ENCODE peak calls at places on chromosomes 6 and 20, in nine cellular contexts. One of them, this sample, is unnamed.
A peak's percentile ranks its signal among the peaks of the same experiment; 100 is the strongest.

GRCh38 chr20:37275125-37275524 is 13.5 kb upstream of the GHRH start:
- DNase-seq in adrenal gland: no peak
- DNase-seq in stomach: no peak
- DNase-seq in HepG2: peak; percentile 56
- DNase-seq in HCT116: no peak
- DNase-seq in right lobe of liver: no peak
- DNase-seq in IMR-90: no peak
- DNase-seq in uterus: no peak
- DNase-seq in tibial nerve: no peak
- DNase-seq in this sample: no peak

GRCh38 chr20:22312744-22313346 is 271.5 kb downstream of the FOXA2 start:
- DNase-seq in adrenal gland: peak; percentile 50
- DNase-seq in stomach: peak; percentile 31
- DNase-seq in HepG2: peak; percentile 53
- DNase-seq in HCT116: peak; percentile 23
- DNase-seq in right lobe of liver: no peak
- DNase-seq in IMR-90: peak; percentile 25
- DNase-seq in uterus: no peak
- DNase-seq in tibial nerve: no peak
- DNase-seq in this sample: no peak

GRCh38 chr20:63006611-63007471 is at the start of gene BHLHE23:
- DNase-seq in adrenal gland: no peak
- DNase-seq in stomach: no peak
- DNase-seq in HepG2: no peak
- DNase-seq in HCT116: no peak
- DNase-seq in right lobe of liver: no peak
- DNase-seq in IMR-90: no peak
- DNase-seq in uterus: no peak
- DNase-seq in tibial nerve: no peak
- DNase-seq in this sample: no peak

GRCh38 chr20:25859649-25860530 is 163.2 kb upstream of the ZNF337 start:
- DNase-seq in adrenal gland: peak; percentile 72
- DNase-seq in stomach: peak; percentile 75
- DNase-seq in HepG2: peak; percentile 65
- DNase-seq in HCT116: no peak
- DNase-seq in right lobe of liver: peak; percentile 74
- DNase-seq in IMR-90: no peak
- DNase-seq in uterus: peak; percentile 63
- DNase-seq in tibial nerve: no peak
- DNase-seq in this sample: peak; percentile 84

GRCh38 chr6:133774356-133774755 is 114.6 kb upstream of the TCF21 start:
- DNase-seq in adrenal gland: no peak
- DNase-seq in stomach: no peak
- DNase-seq in HepG2: no peak
- DNase-seq in HCT116: no peak
- DNase-seq in right lobe of liver: no peak
- DNase-seq in IMR-90: peak; percentile 75
- DNase-seq in uterus: no peak
- DNase-seq in tibial nerve: no peak
- DNase-seq in this sample: no peak

GRCh38 chr6:155333414-155333813 is 19.1 kb upstream of the TFB1M start:
- DNase-seq in adrenal gland: no peak
- DNase-seq in stomach: no peak
- DNase-seq in HepG2: no peak
- DNase-seq in HCT116: no peak
- DNase-seq in right lobe of liver: no peak
- DNase-seq in IMR-90: no peak
- DNase-seq in uterus: no peak
- DNase-seq in tibial nerve: no peak
- DNase-seq in this sample: no peak

GRCh38 chr6:136889271-136890193 is 32.6 kb upstream of the SLC35D3 start:
- DNase-seq in adrenal gland: no peak
- DNase-seq in stomach: no peak
- DNase-seq in HepG2: peak; percentile 25
- DNase-seq in HCT116: no peak
- DNase-seq in right lobe of liver: no peak
- DNase-seq in IMR-90: no peak
- DNase-seq in uterus: no peak
- DNase-seq in tibial nerve: no peak
- DNase-seq in this sample: no peak

GRCh38 chr6:145699462-145699861 is 35.9 kb downstream of the EPM2A start:
- DNase-seq in adrenal gland: no peak
- DNase-seq in stomach: no peak
- DNase-seq in HepG2: no peak
- DNase-seq in HCT116: no peak
- DNase-seq in right lobe of liver: no peak
- DNase-seq in IMR-90: peak; percentile 82
- DNase-seq in uterus: no peak
- DNase-seq in tibial nerve: no peak
- DNase-seq in this sample: no peak

GRCh38 chr6:146146836-146147235 is 118.0 kb downstream of the GRM1 start:
- DNase-seq in adrenal gland: no peak
- DNase-seq in stomach: no peak
- DNase-seq in HepG2: no peak
- DNase-seq in HCT116: no peak
- DNase-seq in right lobe of liver: no peak
- DNase-seq in IMR-90: no peak
- DNase-seq in uterus: no peak
- DNase-seq in tibial nerve: no peak
- DNase-seq in this sample: no peak

GRCh38 chr6:15352229-15352628 is 106.4 kb downstream of the JARID2 start:
- DNase-seq in adrenal gland: no peak
- DNase-seq in stomach: no peak
- DNase-seq in HepG2: no peak
- DNase-seq in HCT116: no peak
- DNase-seq in right lobe of liver: no peak
- DNase-seq in IMR-90: no peak
- DNase-seq in uterus: no peak
- DNase-seq in tibial nerve: no peak
- DNase-seq in this sample: no peak

GRCh38 chr20:7841967-7842301 is 98.3 kb downstream of the HAO1 start:
- DNase-seq in adrenal gland: no peak
- DNase-seq in stomach: no peak
- DNase-seq in HepG2: no peak
- DNase-seq in HCT116: no peak
- DNase-seq in right lobe of liver: no peak
- DNase-seq in IMR-90: peak; percentile 83
- DNase-seq in uterus: peak; percentile 49
- DNase-seq in tibial nerve: no peak
- DNase-seq in this sample: peak; percentile 68

GRCh38 chr20:35648836-35649235 is 15.9 kb downstream of the CPNE1 start:
- DNase-seq in adrenal gland: no peak
- DNase-seq in stomach: peak; percentile 38
- DNase-seq in HepG2: no peak
- DNase-seq in HCT116: no peak
- DNase-seq in right lobe of liver: no peak
- DNase-seq in IMR-90: peak; percentile 20
- DNase-seq in uterus: no peak
- DNase-seq in tibial nerve: no peak
- DNase-seq in this sample: no peak

GRCh38 chr6:91600561-91600960 is 1013.7 kb upstream of the MAP3K7 start:
- DNase-seq in adrenal gland: no peak
- DNase-seq in stomach: no peak
- DNase-seq in HepG2: no peak
- DNase-seq in HCT116: no peak
- DNase-seq in right lobe of liver: no peak
- DNase-seq in IMR-90: no peak
- DNase-seq in uterus: no peak
- DNase-seq in tibial nerve: no peak
- DNase-seq in this sample: no peak

GRCh38 chr6:97656706-97657350 is 373.8 kb upstream of the MMS22L start:
- DNase-seq in adrenal gland: no peak
- DNase-seq in stomach: no peak
- DNase-seq in HepG2: no peak
- DNase-seq in HCT116: no peak
- DNase-seq in right lobe of liver: no peak
- DNase-seq in IMR-90: no peak
- DNase-seq in uterus: no peak
- DNase-seq in tibial nerve: no peak
- DNase-seq in this sample: no peak

GRCh38 chr6:20242397-20242796 is 30.1 kb upstream of the MBOAT1 start:
- DNase-seq in adrenal gland: no peak
- DNase-seq in stomach: no peak
- DNase-seq in HepG2: no peak
- DNase-seq in HCT116: no peak
- DNase-seq in right lobe of liver: no peak
- DNase-seq in IMR-90: no peak
- DNase-seq in uterus: no peak
- DNase-seq in tibial nerve: no peak
- DNase-seq in this sample: no peak

GRCh38 chr6:20238688-20239587 is 26.7 kb upstream of the MBOAT1 start:
- DNase-seq in adrenal gland: no peak
- DNase-seq in stomach: no peak
- DNase-seq in HepG2: no peak
- DNase-seq in HCT116: no peak
- DNase-seq in right lobe of liver: no peak
- DNase-seq in IMR-90: no peak
- DNase-seq in uterus: no peak
- DNase-seq in tibial nerve: no peak
- DNase-seq in this sample: no peak

GRCh38 chr6:20241102-20241501 is 28.8 kb upstream of the MBOAT1 start:
- DNase-seq in adrenal gland: no peak
- DNase-seq in stomach: no peak
- DNase-seq in HepG2: no peak
- DNase-seq in HCT116: no peak
- DNase-seq in right lobe of liver: no peak
- DNase-seq in IMR-90: no peak
- DNase-seq in uterus: no peak
- DNase-seq in tibial nerve: no peak
- DNase-seq in this sample: no peak

GRCh38 chr6:20246107-20246506 is 33.8 kb upstream of the MBOAT1 start:
- DNase-seq in adrenal gland: no peak
- DNase-seq in stomach: no peak
- DNase-seq in HepG2: no peak
- DNase-seq in HCT116: no peak
- DNase-seq in right lobe of liver: no peak
- DNase-seq in IMR-90: no peak
- DNase-seq in uterus: no peak
- DNase-seq in tibial nerve: no peak
- DNase-seq in this sample: no peak

DNA sequence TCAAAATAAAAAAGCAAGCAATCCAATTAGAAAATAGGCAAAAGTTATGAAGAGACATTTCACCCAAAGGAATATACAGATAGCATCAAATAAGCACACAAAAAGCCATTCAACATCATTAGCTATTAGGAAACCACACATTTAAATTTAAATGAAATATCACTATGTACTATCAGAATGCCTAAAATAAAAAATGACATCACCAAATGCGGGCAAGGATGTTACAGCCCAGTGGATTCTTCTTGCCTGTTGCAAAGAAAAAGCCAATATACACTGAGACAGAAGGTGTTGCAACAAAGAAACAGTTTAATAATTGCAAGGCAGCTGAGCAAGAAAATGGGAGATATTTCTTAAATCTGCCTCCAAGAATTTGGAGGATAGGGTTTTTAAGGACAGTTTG is 31.0 kb upstream of the MBOAT1 start:
- DNase-seq in adrenal gland: no peak
- DNase-seq in stomach: no peak
- DNase-seq in HepG2: no peak
- DNase-seq in HCT116: no peak
- DNase-seq in right lobe of liver: no peak
- DNase-seq in IMR-90: no peak
- DNase-seq in uterus: no peak
- DNase-seq in tibial nerve: no peak
- DNase-seq in this sample: no peak
- H3K4me3 ChIP-seq in adrenal gland: no peak overlapping the region
- H3K4me3 ChIP-seq in stomach: no peak overlapping the region
- H3K4me3 ChIP-seq in HepG2: no peak overlapping the region
- H3K4me3 ChIP-seq in HCT116: no peak overlapping the region
- H3K4me3 ChIP-seq in right lobe of liver: no peak overlapping the region
- H3K4me3 ChIP-seq in IMR-90: no peak overlapping the region
- H3K4me3 ChIP-seq in uterus: no peak overlapping the region
- H3K4me3 ChIP-seq in tibial nerve: no peak overlapping the region
- H3K4me3 ChIP-seq in this sample: no peak overlapping the region

DNA sequence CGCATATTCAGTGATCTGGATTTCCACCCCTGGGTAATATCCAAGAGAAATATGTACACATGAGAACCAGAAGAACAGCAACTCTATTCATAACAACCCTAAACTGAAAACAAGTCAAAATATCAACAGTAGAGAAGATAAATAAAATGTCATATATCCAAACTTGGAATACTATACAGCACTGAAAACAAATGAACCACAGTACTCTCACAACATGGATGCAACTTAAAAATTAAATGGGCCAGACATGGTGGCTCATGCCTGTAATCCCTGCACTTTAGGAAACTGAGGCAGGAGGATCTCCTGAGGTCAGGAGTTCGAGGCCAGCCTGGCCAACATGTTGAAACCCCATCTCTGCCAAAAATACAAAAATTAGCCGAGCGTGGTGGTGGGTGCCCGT is 16.5 kb upstream of the ATXN1 start:
- DNase-seq in adrenal gland: no peak
- DNase-seq in stomach: no peak
- DNase-seq in HepG2: no peak
- DNase-seq in HCT116: no peak
- DNase-seq in right lobe of liver: no peak
- DNase-seq in IMR-90: no peak
- DNase-seq in uterus: no peak
- DNase-seq in tibial nerve: no peak
- DNase-seq in this sample: no peak
- H3K27ac ChIP-seq in adrenal gland: no peak overlapping the region
- H3K27ac ChIP-seq in stomach: no peak overlapping the region
- H3K27ac ChIP-seq in HepG2: no peak overlapping the region
- H3K27ac ChIP-seq in HCT116: no peak overlapping the region
- H3K27ac ChIP-seq in right lobe of liver: no peak overlapping the region
- H3K27ac ChIP-seq in IMR-90: no peak overlapping the region
- H3K27ac ChIP-seq in uterus: no peak overlapping the region
- H3K27ac ChIP-seq in tibial nerve: no peak overlapping the region
- H3K27ac ChIP-seq in this sample: no peak overlapping the region

GRCh38 chr6:19836799-19837510 is at the start of gene ID4:
- DNase-seq in adrenal gland: peak; percentile 65
- DNase-seq in stomach: peak; percentile 89
- DNase-seq in HepG2: no peak
- DNase-seq in HCT116: no peak
- DNase-seq in right lobe of liver: peak; percentile 77
- DNase-seq in IMR-90: peak; percentile 96
- DNase-seq in uterus: peak; percentile 93
- DNase-seq in tibial nerve: peak; percentile 84
- DNase-seq in this sample: peak; percentile 98
- TF ChIP-seq POLR2A in adrenal gland: no peak
- TF ChIP-seq POLR2A in stomach: peak; percentile 90
- TF ChIP-seq POLR2A in HepG2: no peak
- TF ChIP-seq POLR2A in HCT116: no peak
- TF ChIP-seq POLR2A in right lobe of liver: peak; percentile 78
- TF ChIP-seq POLR2A in IMR-90: peak; percentile 99
- TF ChIP-seq POLR2A in uterus: peak; percentile 95
- TF ChIP-seq POLR2A in tibial nerve: peak; percentile 97
- TF ChIP-seq POLR2A in this sample: peak; percentile 89

GRCh38 chr20:16575390-16576140 is 2.3 kb upstream of the KIF16B start:
- DNase-seq in adrenal gland: no peak
- DNase-seq in stomach: no peak
- DNase-seq in HepG2: no peak
- DNase-seq in HCT116: no peak
- DNase-seq in right lobe of liver: no peak
- DNase-seq in IMR-90: no peak
- DNase-seq in uterus: no peak
- DNase-seq in tibial nerve: no peak
- DNase-seq in this sample: no peak
- H3K4me3 ChIP-seq in adrenal gland: peak overlapping the region; percentile 79
- H3K4me3 ChIP-seq in stomach: peak overlapping the region; percentile 86
- H3K4me3 ChIP-seq in HepG2: peak overlapping the region; percentile 85
- H3K4me3 ChIP-seq in HCT116: peak overlapping the region; percentile 72
- H3K4me3 ChIP-seq in right lobe of liver: peak overlapping the region; percentile 51
- H3K4me3 ChIP-seq in IMR-90: peak overlapping the region; percentile 44
- H3K4me3 ChIP-seq in uterus: peak overlapping the region; percentile 47
- H3K4me3 ChIP-seq in tibial nerve: peak overlapping the region; percentile 61
- H3K4me3 ChIP-seq in this sample: peak overlapping the region; percentile 49